ENCODE peak calls at places on chromosome 22, in ten cellular contexts. H is CD8-positive, alpha-beta memory T cell; B is GM04503; U is activated naive CD8-positive, alpha-beta T cell treated with anti-CD3 and anti-CD28 coated beads for 36 hours; A is astrocyte of the spinal cord; F is T-helper 9 cell; E is left colon; O is NCI-H1694 treated with DMSO at 0.1 percent for 48 hours; T is neural progenitor cell; I is ovary. P is an unnamed sample.

GRCh38 chr22:39537981-39538380 is 5.4 kb upstream of the RPS19BP1 start:
- DNase-seq in H (no peak), B (no peak), U (no peak), A (no peak), F (no peak), E (no peak), O (no peak), T (no peak), I (no peak), P (peak)

GRCh38 chr22:16932577-16932976 is 75.4 kb downstream of the GAB4 start:
- DNase-seq in H (no peak), B (no peak), U (no peak), A (no peak), F (no peak), E (no peak), O (peak), T (no peak), I (no peak), P (peak)

GRCh38 chr22:46352276-46352675 is 16.8 kb downstream of the TRMU start:
- DNase-seq in H (no peak), B (no peak), U (no peak), A (no peak), F (no peak), E (no peak), O (no peak), T (no peak), I (no peak), P (no peak)

GRCh38 chr22:44311855-44312170 is 938 bp downstream of the SHISAL1 start:
- DNase-seq in H (no peak), B (peak), U (no peak), A (peak), F (no peak), E (no peak), O (no peak), T (no peak), I (no peak), P (no peak)

GRCh38 chr22:17268501-17269223 is 49.4 kb upstream of the ADA2 start:
- DNase-seq in H (no peak), B (no peak), U (no peak), A (no peak), F (no peak), E (no peak), O (no peak), T (peak), I (no peak), P (no peak)

GRCh38 chr22:45008853-45009751 is 703 bp downstream of the PHF21B start:
- DNase-seq in H (no peak), B (no peak), U (peak), A (peak), F (no peak), E (no peak), O (peak), T (peak), I (peak), P (peak)

GRCh38 chr22:26502688-26503561 is 9.3 kb downstream of the TFIP11 start:
- DNase-seq in H (peak), B (no peak), U (peak), A (peak), F (peak), E (peak), O (peak), T (peak), I (no peak), P (peak)

GRCh38 chr22:37627545-37627944 is 11.9 kb upstream of the SH3BP1 start:
- DNase-seq in H (peak), B (no peak), U (peak), A (no peak), F (peak), E (peak), O (no peak), T (no peak), I (no peak), P (no peak)